ENCODE peak calls at places on chromosomes 16 and 17, in nine cellular contexts. S is spleen; O is esophagus squamous epithelium; C is stomach; Y is Karpas-422; Z is CD4-positive, CD25-positive, alpha-beta regulatory T cell; T is keratinocyte; I is tibial artery; F is trophoblast cell. U is an unnamed sample.
A peak's percentile ranks its signal among the peaks of the same experiment; 100 is the strongest.

GRCh38 chr16:228917-229730 is at the start of gene LUC7L:
- DNase-seq in Z (peak; percentile 77), O (no peak), C (peak; percentile 87), S (peak; percentile 96), T (no peak), I (peak; percentile 90), F (peak; percentile 89), Y (peak; percentile 95), U (peak; percentile 92)

GRCh38 chr17:6365187-6365943 is 69.6 kb downstream of the AIPL1 start:
- DNase-seq in Y (no peak), C (no peak), O (no peak), I (no peak), S (no peak), F (no peak), Z (no peak), T (no peak), U (no peak)

GRCh38 chr16:14600164-14600563 is 29.9 kb downstream of the PARN start:
- DNase-seq in S (no peak), O (no peak), F (no peak), I (no peak), Y (peak; percentile 69), T (peak; percentile 4), C (no peak), Z (no peak), U (no peak)

GRCh38 chr17:77634710-77635109 is 323.8 kb upstream of the TNRC6C start:
- DNase-seq in O (no peak), Y (peak; percentile 38), C (no peak), S (peak; percentile 37), I (no peak), F (no peak), Z (no peak), T (no peak), U (no peak)

GRCh38 chr17:13520899-13521572 is 80.7 kb downstream of the HS3ST3A1 start:
- DNase-seq in S (no peak), F (no peak), Y (no peak), C (no peak), I (no peak), O (no peak), T (no peak), Z (no peak), U (no peak)

GRCh38 chr17:50062323-50063243 is 6.7 kb downstream of the ITGA3 start:
- DNase-seq in Y (no peak), I (peak; percentile 93), F (peak; percentile 66), T (peak; percentile 100), O (no peak), C (peak; percentile 85), Z (no peak), S (peak; percentile 54), U (peak; percentile 46)

GRCh38 chr17:19260958-19261357 is 23.8 kb downstream of the EPN2 start:
- DNase-seq in C (no peak), S (peak; percentile 20), T (no peak), Y (peak; percentile 48), O (no peak), I (no peak), Z (no peak), F (no peak), U (no peak)

GRCh38 chr17:59332890-59333377 is 1.5 kb downstream of the YPEL2 start:
- DNase-seq in F (no peak), Y (no peak), C (peak; percentile 33), T (no peak), S (peak; percentile 77), Z (no peak), O (no peak), I (peak; percentile 80), U (peak; percentile 33)

GRCh38 chr17:10210151-10210574 is 11.8 kb upstream of the GAS7 start:
- DNase-seq in I (peak; percentile 39), T (no peak), Y (no peak), Z (no peak), S (no peak), C (no peak), O (no peak), F (peak; percentile 92), U (no peak)

GRCh38 chr17:8225813-8226535 is 15.6 kb upstream of the AURKB start:
- DNase-seq in I (peak; percentile 75), F (peak; percentile 52), Z (peak; percentile 23), Y (peak; percentile 73), O (no peak), T (no peak), S (no peak), C (peak; percentile 39), U (no peak)

GRCh38 chr17:9291912-9292562 is 270.7 kb downstream of the NTN1 start:
- DNase-seq in C (peak; percentile 42), Z (no peak), F (peak; percentile 36), I (peak; percentile 82), T (no peak), Y (peak; percentile 60), S (peak; percentile 74), O (no peak), U (peak; percentile 72)

GRCh38 chr16:85986931-85987749 is 88.2 kb downstream of the IRF8 start:
- DNase-seq in Y (peak; percentile 83), F (no peak), I (no peak), C (no peak), T (no peak), O (no peak), S (peak; percentile 73), Z (no peak), U (no peak)

GRCh38 chr17:78330570-78331224 is 29.2 kb downstream of the SOCS3 start:
- DNase-seq in S (no peak), I (no peak), Z (no peak), F (no peak), T (no peak), Y (no peak), C (no peak), O (no peak), U (no peak)

GRCh38 chr17:30376621-30377452 is 1.9 kb upstream of the CPD start:
- DNase-seq in Z (no peak), S (no peak), C (no peak), T (no peak), Y (no peak), I (no peak), O (no peak), F (no peak), U (no peak)

GRCh38 chr17:39576187-39576586 is 31.5 kb downstream of the NEUROD2 start:
- DNase-seq in S (no peak), T (no peak), Z (no peak), F (no peak), O (no peak), I (no peak), C (no peak), Y (peak; percentile 75), U (no peak)

GRCh38 chr16:17374668-17375255 is 96.0 kb downstream of the XYLT1 start:
- DNase-seq in Y (no peak), O (no peak), Z (no peak), S (no peak), F (no peak), C (no peak), I (no peak), T (no peak), U (no peak)

GRCh38 chr16:23867566-23867965 is 31.8 kb downstream of the PRKCB start:
- DNase-seq in F (no peak), C (no peak), T (no peak), S (no peak), Z (no peak), Y (no peak), I (no peak), O (no peak), U (no peak)

GRCh38 chr16:23865853-23866252 is 30.1 kb downstream of the PRKCB start:
- DNase-seq in T (no peak), Y (no peak), S (no peak), Z (no peak), I (no peak), O (no peak), F (no peak), C (no peak), U (no peak)

GRCh38 chr16:23866628-23867027 is 30.8 kb downstream of the PRKCB start:
- DNase-seq in S (no peak), T (no peak), O (no peak), C (no peak), F (no peak), Z (no peak), I (no peak), Y (no peak), U (no peak)

GRCh38 chr16:23871924-23872323 is 36.1 kb downstream of the PRKCB start:
- DNase-seq in T (no peak), C (no peak), Y (no peak), F (no peak), O (no peak), I (no peak), Z (no peak), S (no peak), U (no peak)

DNA sequence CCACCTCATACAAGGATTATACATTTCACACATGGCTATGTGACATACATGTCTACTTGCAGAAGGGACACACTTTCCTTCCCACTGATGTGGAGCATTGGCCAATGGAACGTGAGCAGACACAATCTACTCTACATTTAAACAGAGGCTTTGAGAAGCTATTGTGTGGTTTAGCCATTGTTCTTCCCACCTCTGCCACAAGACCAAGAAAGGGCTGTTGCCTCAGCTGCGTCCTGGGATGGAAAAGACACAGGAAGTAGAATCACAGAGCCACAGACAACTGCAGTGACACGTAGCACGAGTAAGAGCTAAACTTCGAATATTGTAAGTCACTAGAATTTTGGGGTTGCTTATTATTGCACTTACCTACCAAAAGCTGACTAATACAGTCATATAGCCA is 33.3 kb downstream of the PRKCB start:
- DNase-seq in C (no peak), Z (no peak), Y (no peak), S (no peak), T (no peak), I (no peak), F (no peak), O (no peak), U (no peak)
- H3K27me3 ChIP-seq in C (no peaks in the 10 kb centered on the region), Z (no peaks in the 10 kb centered on the region), Y (no peaks in the 10 kb centered on the region), S (no peaks in the 10 kb centered on the region), T (no peaks in the 10 kb centered on the region), I (no peaks in the 10 kb centered on the region), F (no peaks in the 10 kb centered on the region), O (no peaks in the 10 kb centered on the region), U (no peaks in the 10 kb centered on the region)

GRCh38 chr16:66902648-66903543 is 15.8 kb downstream of the CDH16 start:
- DNase-seq in I (no peak), Z (no peak), C (no peak), F (no peak), Y (no peak), T (no peak), O (no peak), S (peak; percentile 38), U (no peak)
- H3K4me1 ChIP-seq in I (peaks cover 79% of the 10 kb centered on the region), Z (no peaks in the 10 kb centered on the region), C (peaks cover 81% of the 10 kb centered on the region), F (peaks cover 8% of the 10 kb centered on the region), Y (peaks cover 11% of the 10 kb centered on the region), T (peaks cover 15% of the 10 kb centered on the region), O (peaks cover 76% of the 10 kb centered on the region), S (peaks cover 16% of the 10 kb centered on the region), U (peaks cover 45% of the 10 kb centered on the region)

GRCh38 chr17:61460796-61461585 is 8.8 kb downstream of the TBX4 start:
- DNase-seq in T (no peak), F (no peak), Z (no peak), I (no peak), Y (no peak), C (no peak), O (no peak), S (no peak), U (no peak)
- H3K27me3 ChIP-seq in T (peaks cover 43% of the 10 kb centered on the region), F (peaks cover 73% of the 10 kb centered on the region), Z (peaks cover 16% of the 10 kb centered on the region), I (no peaks in the 10 kb centered on the region), Y (no peaks in the 10 kb centered on the region), C (peaks cover 21% of the 10 kb centered on the region), O (peaks cover 38% of the 10 kb centered on the region), S (peaks cover 5% of the 10 kb centered on the region), U (peaks cover 18% of the 10 kb centered on the region)

DNA sequence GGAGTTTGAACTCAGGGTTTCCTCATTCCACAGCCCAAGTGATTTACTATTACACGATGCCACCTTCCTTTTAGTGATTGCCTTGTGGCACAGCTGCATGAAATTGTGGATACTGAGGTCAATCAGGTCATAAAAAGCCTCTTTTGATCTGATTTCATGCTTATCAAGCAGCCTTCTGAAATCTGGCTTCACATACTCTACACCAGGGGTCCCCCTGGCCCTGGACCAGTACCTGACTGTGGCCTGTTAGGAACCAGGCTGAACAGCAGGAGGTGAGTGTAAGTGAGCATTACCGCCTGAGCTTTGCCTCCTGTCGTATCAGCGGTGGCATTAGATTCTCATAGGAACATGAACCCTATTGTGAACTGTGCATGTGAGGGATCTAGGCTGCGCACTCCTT is 13.8 kb downstream of the SLFN5 start:
- DNase-seq in Z (no peak), O (no peak), C (no peak), I (no peak), Y (no peak), F (no peak), S (no peak), T (no peak), U (no peak)
- H3K4me1 ChIP-seq in Z (peaks cover 80% of the 10 kb centered on the region), O (peaks cover 44% of the 10 kb centered on the region), C (peaks cover 61% of the 10 kb centered on the region), I (peaks cover 8% of the 10 kb centered on the region), Y (no peaks in the 10 kb centered on the region), F (no peaks in the 10 kb centered on the region), S (peaks cover 65% of the 10 kb centered on the region), T (peaks cover 23% of the 10 kb centered on the region), U (peaks cover 13% of the 10 kb centered on the region)